ENCODE peak calls at places on chromosomes 7 and 10, in six cellular contexts. V is stomach; D is GM23248; M is foreskin fibroblast; E is CD8-positive, alpha-beta memory T cell; W is brain microvascular endothelial cell. Q is an unnamed sample.

GRCh38 chr10:131496351-131497052 is 185.0 kb upstream of the TCERG1L start:
- DNase-seq in D (no peak), V (no peak), M (no peak), W (no peak), E (no peak), Q (no peak)

GRCh38 chr10:104092749-104093148 is 7.1 kb upstream of the COL17A1 start:
- DNase-seq in M (no peak), D (no peak), E (no peak), W (no peak), V (no peak), Q (no peak)

GRCh38 chr7:101926265-101926664 is 108.8 kb downstream of the CUX1 start:
- DNase-seq in W (no peak), M (no peak), V (no peak), D (no peak), E (no peak), Q (no peak)

GRCh38 chr10:104328916-104329710 is 9.2 kb downstream of the ITPRIP start:
- DNase-seq in V (no peak), M (peak), W (peak), E (peak), D (peak), Q (no peak)

GRCh38 chr10:61296161-61296560 is 157.0 kb downstream of the TMEM26 start:
- DNase-seq in E (no peak), W (no peak), M (no peak), D (no peak), V (no peak), Q (no peak)

GRCh38 chr10:68184546-68184945 is 47.4 kb downstream of the ATOH7 start:
- DNase-seq in E (no peak), M (peak), V (no peak), D (no peak), W (no peak), Q (no peak)

GRCh38 chr10:97647556-97647955 is 7.1 kb downstream of the PI4K2A start:
- DNase-seq in D (peak), M (peak), V (no peak), W (no peak), E (no peak), Q (no peak)

GRCh38 chr10:109062371-109062770 is 860.9 kb downstream of the XPNPEP1 start:
- DNase-seq in V (no peak), D (peak), M (peak), W (no peak), E (no peak), Q (no peak)

GRCh38 chr7:139153832-139154231 is 44.3 kb upstream of the ZC3HAV1 start:
- DNase-seq in D (peak), V (no peak), W (peak), E (no peak), M (peak), Q (peak)

GRCh38 chr10:128047991-128048826 is 78.0 kb downstream of the MKI67 start:
- DNase-seq in E (no peak), V (no peak), M (no peak), D (peak), W (peak), Q (no peak)

GRCh38 chr7:155108144-155108901 is 38.2 kb downstream of the HTR5A start:
- DNase-seq in W (no peak), E (no peak), D (no peak), M (no peak), V (no peak), Q (no peak)

GRCh38 chr10:6171891-6172354 is 30.8 kb upstream of the PFKFB3 start:
- DNase-seq in M (peak), W (peak), D (peak), V (peak), E (no peak), Q (peak)

GRCh38 chr10:18610517-18610916 is 40.9 kb downstream of the NSUN6 start:
- DNase-seq in V (no peak), W (peak), D (peak), M (peak), E (no peak), Q (peak)

GRCh38 chr7:31033674-31034073 is 18.4 kb upstream of the ADCYAP1R1 start:
- DNase-seq in D (no peak), E (no peak), W (no peak), M (no peak), V (no peak), Q (no peak)

GRCh38 chr10:90787906-90788491 is 69.8 kb downstream of the HTR7 start:
- DNase-seq in V (no peak), D (peak), M (peak), W (peak), E (no peak), Q (no peak)

GRCh38 chr7:127653396-127653795 is 1.4 kb downstream of the SND1 start:
- DNase-seq in E (no peak), V (no peak), D (no peak), W (no peak), M (no peak), Q (no peak)
- H3K4me3 ChIP-seq in E (peak), V (peak), D (peak), W (peak), M (peak), Q (peak)

GRCh38 chr7:106462365-106462859 is 177.6 kb upstream of the NAMPT start:
- DNase-seq in E (no peak), W (peak), D (peak), M (peak), V (no peak), Q (no peak)

GRCh38 chr7:106465704-106466468 is 181.1 kb upstream of the NAMPT start:
- DNase-seq in D (no peak), V (peak), E (no peak), M (peak), W (no peak), Q (no peak)

GRCh38 chr7:106462914-106463482 is 178.2 kb upstream of the NAMPT start:
- DNase-seq in D (no peak), M (peak), W (no peak), E (no peak), V (no peak), Q (no peak)

GRCh38 chr7:106464651-106465050 is 179.9 kb upstream of the NAMPT start:
- DNase-seq in V (no peak), E (no peak), W (no peak), D (no peak), M (peak), Q (no peak)

DNA sequence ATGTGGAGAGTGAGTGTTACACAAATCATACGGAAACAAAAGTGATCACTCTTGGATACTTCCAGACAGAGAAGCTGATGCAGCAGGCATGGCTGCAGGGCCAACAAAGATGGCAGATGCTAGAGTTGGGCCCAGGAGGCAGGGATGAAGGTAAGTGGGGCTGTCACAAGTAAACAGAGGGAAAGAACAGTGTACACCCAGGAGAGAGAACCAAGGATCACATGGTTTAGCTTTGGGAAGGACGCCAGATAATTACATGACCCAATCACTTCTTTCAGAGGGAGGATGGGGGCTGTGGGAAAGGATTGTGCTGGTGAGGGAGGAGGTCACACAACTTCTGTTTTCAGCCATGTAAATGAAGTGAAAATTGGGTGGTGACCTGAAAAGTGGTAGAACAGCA is 179.4 kb upstream of the NAMPT start:
- DNase-seq in M (peak), E (no peak), D (no peak), W (no peak), V (no peak), Q (no peak)
- H3K4me3 ChIP-seq in M (no peak), E (no peak), D (no peak), W (no peak), V (no peak), Q (no peak)

DNA sequence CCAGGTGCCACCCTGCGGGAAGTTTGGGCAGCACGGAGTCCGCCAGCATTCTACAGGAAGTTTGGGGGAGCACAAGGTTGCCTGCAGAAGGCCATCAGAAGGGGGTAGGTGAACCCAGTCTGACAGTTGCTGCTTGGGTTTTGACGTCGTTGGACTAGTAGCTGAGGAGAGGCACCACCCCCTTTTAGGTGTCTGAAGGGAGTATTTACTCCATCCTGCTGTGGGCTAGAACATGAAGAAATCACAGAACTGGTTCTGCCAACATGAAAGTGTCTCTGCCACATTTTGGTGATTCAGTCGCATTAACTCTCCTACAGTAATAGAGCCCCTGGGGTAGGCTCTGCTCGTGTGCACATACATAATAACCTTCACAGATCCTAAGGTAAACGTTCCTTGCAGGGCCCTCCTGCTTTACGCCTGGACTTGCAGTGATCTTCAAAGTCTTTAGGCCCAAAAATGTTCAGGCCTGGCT is 852 bp upstream of the TRIL start:
- DNase-seq in V (no peak), W (no peak), E (no peak), D (no peak), M (no peak), Q (no peak)
- H3K4me3 ChIP-seq in V (peak), W (peak), E (no peak), D (peak), M (no peak), Q (no peak)

DNA sequence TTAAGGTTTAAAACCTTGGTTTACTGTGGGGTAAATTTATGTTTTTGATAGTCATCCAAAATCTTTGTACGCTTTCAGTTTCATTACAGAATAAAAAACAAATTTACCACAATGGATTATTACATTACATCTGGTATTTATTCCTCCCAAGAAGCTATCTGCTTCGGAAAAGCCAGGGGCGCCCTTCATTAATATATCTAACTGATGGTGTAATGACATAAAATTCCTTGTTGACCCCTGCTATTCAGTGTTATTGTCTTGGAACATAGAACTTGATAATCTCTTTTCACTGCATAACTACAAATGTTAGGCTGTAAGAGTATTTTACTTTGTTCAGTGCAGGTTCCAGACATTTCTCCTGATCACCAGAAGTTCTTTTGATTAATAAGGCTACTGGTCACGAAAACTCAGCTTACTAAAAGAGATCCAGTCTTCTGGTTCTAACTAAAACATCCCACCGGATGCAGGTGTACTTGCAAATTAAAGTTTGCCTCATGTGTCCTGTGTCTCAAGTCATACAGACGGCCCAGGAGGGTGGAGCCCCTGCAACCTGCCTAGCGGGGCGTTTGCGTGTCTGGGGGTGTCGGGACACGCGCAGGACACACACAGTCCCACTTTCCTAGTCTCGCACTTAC is 570 bp upstream of the GLCCI1 start:
- DNase-seq in E (no peak), W (no peak), D (peak), M (no peak), V (no peak), Q (no peak)
- H3K4me3 ChIP-seq in E (peak), W (peak), D (peak), M (peak), V (peak), Q (peak)

GRCh38 chr10:77351386-77351785 is 286.2 kb downstream of the KCNMA1 start:
- DNase-seq in E (no peak), W (peak), V (no peak), D (peak), M (peak), Q (peak)
- H3K4me3 ChIP-seq in E (no peak), W (no peak), V (no peak), D (peak), M (no peak), Q (no peak)

DNA sequence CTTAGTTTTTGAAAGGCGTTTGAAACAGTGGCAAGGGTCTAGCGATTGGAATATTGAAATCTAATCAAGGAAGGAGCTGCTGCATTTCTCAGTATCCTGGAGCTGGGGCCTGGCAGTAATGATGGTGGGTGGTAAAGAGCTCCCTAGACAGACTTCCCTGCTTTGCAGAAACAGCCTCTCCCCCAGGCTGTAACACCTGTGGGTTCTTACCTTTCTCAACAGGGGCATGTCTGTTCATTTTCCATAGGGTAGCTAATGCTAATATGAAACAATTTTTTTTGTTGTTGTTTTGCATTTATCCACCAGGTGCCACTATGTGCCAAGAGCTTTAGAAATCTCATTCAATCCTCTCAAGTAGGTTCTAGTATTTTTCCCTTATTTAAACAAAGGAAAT is 345.5 kb downstream of the REEP3 start:
- DNase-seq in M (peak), V (no peak), W (no peak), D (peak), E (no peak), Q (no peak)
- H3K4me3 ChIP-seq in M (no peak), V (no peak), W (no peak), D (no peak), E (no peak), Q (no peak)